ENCODE peak calls at places on chromosomes 13 and 19, in eight cellular contexts. One of them, this sample, is unnamed.

GRCh38 chr13:98173431-98173921 is 3.6 kb downstream of the RNF113B start:
- DNase-seq in heart right ventricle: no peak
- DNase-seq in cardiac muscle cell: no peak
- DNase-seq in coronary artery: no peak
- DNase-seq in psoas muscle: no peak
- DNase-seq in AG10803: peak; percentile 100
- DNase-seq in epithelial cell of esophagus: peak; percentile 52
- DNase-seq in dorsolateral prefrontal cortex: no peak
- DNase-seq in this sample: peak; percentile 90

GRCh38 chr13:101217086-101217485 is 199.2 kb downstream of the NALCN start:
- DNase-seq in heart right ventricle: no peak
- DNase-seq in cardiac muscle cell: no peak
- DNase-seq in coronary artery: no peak
- DNase-seq in psoas muscle: no peak
- DNase-seq in AG10803: no peak
- DNase-seq in epithelial cell of esophagus: no peak
- DNase-seq in dorsolateral prefrontal cortex: no peak
- DNase-seq in this sample: no peak

GRCh38 chr13:32904271-32904670 is 112.0 kb upstream of the KL start:
- DNase-seq in heart right ventricle: no peak
- DNase-seq in cardiac muscle cell: no peak
- DNase-seq in coronary artery: no peak
- DNase-seq in psoas muscle: no peak
- DNase-seq in AG10803: no peak
- DNase-seq in epithelial cell of esophagus: no peak
- DNase-seq in dorsolateral prefrontal cortex: no peak
- DNase-seq in this sample: peak; percentile 47

GRCh38 chr13:112179421-112179820 is 112.5 kb downstream of the SOX1 start:
- DNase-seq in heart right ventricle: no peak
- DNase-seq in cardiac muscle cell: no peak
- DNase-seq in coronary artery: no peak
- DNase-seq in psoas muscle: no peak
- DNase-seq in AG10803: no peak
- DNase-seq in epithelial cell of esophagus: no peak
- DNase-seq in dorsolateral prefrontal cortex: no peak
- DNase-seq in this sample: no peak

GRCh38 chr19:45781282-45782161 is 768 bp downstream of the DMPK start:
- DNase-seq in heart right ventricle: peak; percentile 44
- DNase-seq in cardiac muscle cell: no peak
- DNase-seq in coronary artery: no peak
- DNase-seq in psoas muscle: peak; percentile 94
- DNase-seq in AG10803: no peak
- DNase-seq in epithelial cell of esophagus: peak; percentile 73
- DNase-seq in dorsolateral prefrontal cortex: no peak
- DNase-seq in this sample: no peak

GRCh38 chr19:34963531-34964406 is at the start of gene ZNF792:
- DNase-seq in heart right ventricle: peak; percentile 76
- DNase-seq in cardiac muscle cell: peak; percentile 88
- DNase-seq in coronary artery: no peak
- DNase-seq in psoas muscle: peak; percentile 82
- DNase-seq in AG10803: peak; percentile 26
- DNase-seq in epithelial cell of esophagus: peak; percentile 33
- DNase-seq in dorsolateral prefrontal cortex: peak; percentile 72
- DNase-seq in this sample: peak; percentile 25

GRCh38 chr19:40416918-40417713 is 3.9 kb upstream of the PRX start:
- DNase-seq in heart right ventricle: peak; percentile 60
- DNase-seq in cardiac muscle cell: no peak
- DNase-seq in coronary artery: no peak
- DNase-seq in psoas muscle: peak; percentile 80
- DNase-seq in AG10803: peak; percentile 33
- DNase-seq in epithelial cell of esophagus: peak; percentile 36
- DNase-seq in dorsolateral prefrontal cortex: no peak
- DNase-seq in this sample: no peak

GRCh38 chr19:5144545-5145179 is 175.7 kb downstream of the KDM4B start:
- DNase-seq in heart right ventricle: no peak
- DNase-seq in cardiac muscle cell: no peak
- DNase-seq in coronary artery: no peak
- DNase-seq in psoas muscle: peak; percentile 19
- DNase-seq in AG10803: no peak
- DNase-seq in epithelial cell of esophagus: no peak
- DNase-seq in dorsolateral prefrontal cortex: peak; percentile 26
- DNase-seq in this sample: no peak

GRCh38 chr19:55641376-55642152 is 762 bp downstream of the ZNF580 start:
- DNase-seq in heart right ventricle: no peak
- DNase-seq in cardiac muscle cell: peak; percentile 62
- DNase-seq in coronary artery: peak; percentile 72
- DNase-seq in psoas muscle: no peak
- DNase-seq in AG10803: no peak
- DNase-seq in epithelial cell of esophagus: peak; percentile 26
- DNase-seq in dorsolateral prefrontal cortex: no peak
- DNase-seq in this sample: peak; percentile 39

GRCh38 chr13:28794370-28794769 is 25.8 kb upstream of the MTUS2 start:
- DNase-seq in heart right ventricle: no peak
- DNase-seq in cardiac muscle cell: no peak
- DNase-seq in coronary artery: no peak
- DNase-seq in psoas muscle: no peak
- DNase-seq in AG10803: no peak
- DNase-seq in epithelial cell of esophagus: no peak
- DNase-seq in dorsolateral prefrontal cortex: no peak
- DNase-seq in this sample: no peak

GRCh38 chr13:41107584-41108014 is 25.0 kb downstream of the KBTBD6 start:
- DNase-seq in heart right ventricle: no peak
- DNase-seq in cardiac muscle cell: no peak
- DNase-seq in coronary artery: no peak
- DNase-seq in psoas muscle: no peak
- DNase-seq in AG10803: no peak
- DNase-seq in epithelial cell of esophagus: no peak
- DNase-seq in dorsolateral prefrontal cortex: no peak
- DNase-seq in this sample: no peak

GRCh38 chr19:17762505-17763229 is 11.4 kb downstream of the FCHO1 start:
- DNase-seq in heart right ventricle: no peak
- DNase-seq in cardiac muscle cell: peak; percentile 60
- DNase-seq in coronary artery: no peak
- DNase-seq in psoas muscle: no peak
- DNase-seq in AG10803: peak; percentile 35
- DNase-seq in epithelial cell of esophagus: peak; percentile 69
- DNase-seq in dorsolateral prefrontal cortex: no peak
- DNase-seq in this sample: peak; percentile 29

GRCh38 chr19:57633832-57634131 is 814 bp downstream of the ZNF211 start:
- DNase-seq in heart right ventricle: no peak
- DNase-seq in cardiac muscle cell: no peak
- DNase-seq in coronary artery: no peak
- DNase-seq in psoas muscle: no peak
- DNase-seq in AG10803: no peak
- DNase-seq in epithelial cell of esophagus: no peak
- DNase-seq in dorsolateral prefrontal cortex: no peak
- DNase-seq in this sample: no peak

GRCh38 chr13:33799950-33800592 is 17.9 kb upstream of the RFC3 start:
- DNase-seq in heart right ventricle: no peak
- DNase-seq in cardiac muscle cell: peak; percentile 25
- DNase-seq in coronary artery: no peak
- DNase-seq in psoas muscle: no peak
- DNase-seq in AG10803: peak; percentile 53
- DNase-seq in epithelial cell of esophagus: peak; percentile 51
- DNase-seq in dorsolateral prefrontal cortex: no peak
- DNase-seq in this sample: peak; percentile 71

GRCh38 chr19:46903458-46903857 is 42.7 kb downstream of the ARHGAP35 start:
- DNase-seq in heart right ventricle: no peak
- DNase-seq in cardiac muscle cell: no peak
- DNase-seq in coronary artery: no peak
- DNase-seq in psoas muscle: no peak
- DNase-seq in AG10803: no peak
- DNase-seq in epithelial cell of esophagus: no peak
- DNase-seq in dorsolateral prefrontal cortex: no peak
- DNase-seq in this sample: peak; percentile 33

GRCh38 chr13:98521461-98521860 is 55.4 kb downstream of the STK24 start:
- DNase-seq in heart right ventricle: no peak
- DNase-seq in cardiac muscle cell: no peak
- DNase-seq in coronary artery: no peak
- DNase-seq in psoas muscle: no peak
- DNase-seq in AG10803: no peak
- DNase-seq in epithelial cell of esophagus: no peak
- DNase-seq in dorsolateral prefrontal cortex: no peak
- DNase-seq in this sample: no peak

GRCh38 chr19:42121666-42122069 is 10.6 kb downstream of the POU2F2 start:
- DNase-seq in heart right ventricle: peak; percentile 39
- DNase-seq in cardiac muscle cell: no peak
- DNase-seq in coronary artery: no peak
- DNase-seq in psoas muscle: peak; percentile 61
- DNase-seq in AG10803: peak; percentile 84
- DNase-seq in epithelial cell of esophagus: peak; percentile 89
- DNase-seq in dorsolateral prefrontal cortex: peak; percentile 61
- DNase-seq in this sample: peak; percentile 72

GRCh38 chr19:17562097-17562496 is 6.6 kb downstream of the COLGALT1 start:
- DNase-seq in heart right ventricle: no peak
- DNase-seq in cardiac muscle cell: no peak
- DNase-seq in coronary artery: no peak
- DNase-seq in psoas muscle: no peak
- DNase-seq in AG10803: no peak
- DNase-seq in epithelial cell of esophagus: no peak
- DNase-seq in dorsolateral prefrontal cortex: no peak
- DNase-seq in this sample: no peak

GRCh38 chr13:42947925-42948324 is 44.1 kb downstream of the EPSTI1 start:
- DNase-seq in heart right ventricle: no peak
- DNase-seq in cardiac muscle cell: no peak
- DNase-seq in coronary artery: no peak
- DNase-seq in psoas muscle: no peak
- DNase-seq in AG10803: no peak
- DNase-seq in epithelial cell of esophagus: no peak
- DNase-seq in dorsolateral prefrontal cortex: no peak
- DNase-seq in this sample: no peak

GRCh38 chr13:21405309-21405708 is 53.8 kb downstream of the ZDHHC20 start:
- DNase-seq in heart right ventricle: no peak
- DNase-seq in cardiac muscle cell: no peak
- DNase-seq in coronary artery: no peak
- DNase-seq in psoas muscle: no peak
- DNase-seq in AG10803: no peak
- DNase-seq in epithelial cell of esophagus: peak; percentile 75
- DNase-seq in dorsolateral prefrontal cortex: no peak
- DNase-seq in this sample: no peak

GRCh38 chr13:21395953-21396352 is 63.1 kb downstream of the ZDHHC20 start:
- DNase-seq in heart right ventricle: no peak
- DNase-seq in cardiac muscle cell: no peak
- DNase-seq in coronary artery: no peak
- DNase-seq in psoas muscle: no peak
- DNase-seq in AG10803: no peak
- DNase-seq in epithelial cell of esophagus: no peak
- DNase-seq in dorsolateral prefrontal cortex: no peak
- DNase-seq in this sample: no peak

GRCh38 chr13:21402586-21403307 is 56.4 kb downstream of the ZDHHC20 start:
- DNase-seq in heart right ventricle: no peak
- DNase-seq in cardiac muscle cell: no peak
- DNase-seq in coronary artery: no peak
- DNase-seq in psoas muscle: no peak
- DNase-seq in AG10803: peak; percentile 21
- DNase-seq in epithelial cell of esophagus: peak; percentile 66
- DNase-seq in dorsolateral prefrontal cortex: no peak
- DNase-seq in this sample: peak; percentile 41

GRCh38 chr13:21399741-21400140 is 59.4 kb downstream of the ZDHHC20 start:
- DNase-seq in heart right ventricle: no peak
- DNase-seq in cardiac muscle cell: no peak
- DNase-seq in coronary artery: no peak
- DNase-seq in psoas muscle: no peak
- DNase-seq in AG10803: no peak
- DNase-seq in epithelial cell of esophagus: no peak
- DNase-seq in dorsolateral prefrontal cortex: no peak
- DNase-seq in this sample: peak; percentile 15
- H3K4me3 ChIP-seq in heart right ventricle: no peak overlapping the region
- H3K4me3 ChIP-seq in cardiac muscle cell: no peak overlapping the region
- H3K4me3 ChIP-seq in coronary artery: no peak overlapping the region
- H3K4me3 ChIP-seq in psoas muscle: no peak overlapping the region
- H3K4me3 ChIP-seq in AG10803: no peak overlapping the region
- H3K4me3 ChIP-seq in epithelial cell of esophagus: no peak overlapping the region
- H3K4me3 ChIP-seq in dorsolateral prefrontal cortex: no peak overlapping the region
- H3K4me3 ChIP-seq in this sample: no peak overlapping the region

GRCh38 chr13:100108913-100109507 is 20.1 kb downstream of the PCCA start:
- DNase-seq in heart right ventricle: no peak
- DNase-seq in cardiac muscle cell: no peak
- DNase-seq in coronary artery: no peak
- DNase-seq in psoas muscle: no peak
- DNase-seq in AG10803: peak; percentile 7
- DNase-seq in epithelial cell of esophagus: peak; percentile 33
- DNase-seq in dorsolateral prefrontal cortex: no peak
- DNase-seq in this sample: peak; percentile 17
- TF ChIP-seq CTCF in heart right ventricle: no peak
- TF ChIP-seq CTCF in cardiac muscle cell: no peak
- TF ChIP-seq CTCF in coronary artery: no peak
- TF ChIP-seq CTCF in psoas muscle: no peak
- TF ChIP-seq CTCF in AG10803: no peak
- TF ChIP-seq CTCF in epithelial cell of esophagus: no peak
- TF ChIP-seq CTCF in dorsolateral prefrontal cortex: no peak
- TF ChIP-seq CTCF in this sample: no peak

GRCh38 chr19:2061936-2062729 is 11.1 kb upstream of the MKNK2 start:
- DNase-seq in heart right ventricle: no peak
- DNase-seq in cardiac muscle cell: no peak
- DNase-seq in coronary artery: peak; percentile 64
- DNase-seq in psoas muscle: peak; percentile 76
- DNase-seq in AG10803: no peak
- DNase-seq in epithelial cell of esophagus: no peak
- DNase-seq in dorsolateral prefrontal cortex: no peak
- DNase-seq in this sample: peak; percentile 33
- H3K4me3 ChIP-seq in heart right ventricle: peak overlapping the region; percentile 92
- H3K4me3 ChIP-seq in cardiac muscle cell: peak overlapping the region; percentile 31
- H3K4me3 ChIP-seq in coronary artery: peak overlapping the region; percentile 74
- H3K4me3 ChIP-seq in psoas muscle: peak overlapping the region; percentile 79
- H3K4me3 ChIP-seq in AG10803: peak overlapping the region; percentile 71
- H3K4me3 ChIP-seq in epithelial cell of esophagus: peak overlapping the region; percentile 61
- H3K4me3 ChIP-seq in dorsolateral prefrontal cortex: peak overlapping the region; percentile 72
- H3K4me3 ChIP-seq in this sample: peak overlapping the region; percentile 73

DNA sequence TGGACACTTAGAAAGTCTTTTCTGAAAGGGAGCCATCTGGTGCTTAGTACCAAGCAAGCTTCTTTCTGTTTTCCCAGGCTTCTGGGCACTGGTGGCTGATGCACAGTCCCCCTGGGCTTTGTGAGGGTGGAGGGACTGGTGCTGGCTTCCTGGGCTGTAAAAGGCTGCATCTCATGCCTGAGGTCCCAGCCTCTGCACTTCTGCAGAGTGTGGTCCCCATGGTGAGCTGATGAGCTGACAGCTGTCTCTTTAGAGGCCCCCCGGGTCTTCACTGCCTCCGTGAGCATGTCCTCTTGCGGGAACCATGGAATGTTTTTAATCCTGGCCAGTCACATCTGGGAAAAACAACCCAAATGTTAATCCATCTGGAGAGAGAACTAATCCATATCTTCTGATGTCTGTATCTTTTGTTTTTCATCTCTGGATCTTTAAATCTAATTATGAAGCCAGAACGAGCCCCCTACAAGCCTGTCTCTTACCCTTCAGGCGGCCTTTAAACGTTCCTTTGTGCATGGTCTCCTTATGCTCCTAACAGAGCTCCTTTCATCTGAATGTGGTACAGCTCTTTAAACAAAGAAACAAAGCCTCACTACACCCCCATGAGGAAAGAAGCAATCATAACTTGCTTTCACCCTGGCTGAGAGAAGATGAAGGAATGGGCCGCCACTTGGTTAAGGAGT is 40.4 kb downstream of the OLFM4 start:
- DNase-seq in heart right ventricle: no peak
- DNase-seq in cardiac muscle cell: no peak
- DNase-seq in coronary artery: no peak
- DNase-seq in psoas muscle: no peak
- DNase-seq in AG10803: no peak
- DNase-seq in epithelial cell of esophagus: no peak
- DNase-seq in dorsolateral prefrontal cortex: no peak
- DNase-seq in this sample: no peak
- TF ChIP-seq CTCF in heart right ventricle: no peak
- TF ChIP-seq CTCF in cardiac muscle cell: no peak
- TF ChIP-seq CTCF in coronary artery: no peak
- TF ChIP-seq CTCF in psoas muscle: no peak
- TF ChIP-seq CTCF in AG10803: no peak
- TF ChIP-seq CTCF in epithelial cell of esophagus: no peak
- TF ChIP-seq CTCF in dorsolateral prefrontal cortex: peak; percentile 41
- TF ChIP-seq CTCF in this sample: no peak

GRCh38 chr13:114065141-114065925 is 67.1 kb downstream of the RASA3 start:
- DNase-seq in heart right ventricle: peak; percentile 82
- DNase-seq in cardiac muscle cell: peak; percentile 48
- DNase-seq in coronary artery: peak; percentile 95
- DNase-seq in psoas muscle: peak; percentile 93
- DNase-seq in AG10803: peak; percentile 98
- DNase-seq in epithelial cell of esophagus: peak; percentile 96
- DNase-seq in dorsolateral prefrontal cortex: peak; percentile 92
- DNase-seq in this sample: peak; percentile 98
- H3K4me3 ChIP-seq in heart right ventricle: peak overlapping the region; percentile 48
- H3K4me3 ChIP-seq in cardiac muscle cell: no peak overlapping the region
- H3K4me3 ChIP-seq in coronary artery: peak overlapping the region; percentile 71
- H3K4me3 ChIP-seq in psoas muscle: peak overlapping the region; percentile 66
- H3K4me3 ChIP-seq in AG10803: peak overlapping the region; percentile 61
- H3K4me3 ChIP-seq in epithelial cell of esophagus: peak overlapping the region; percentile 24
- H3K4me3 ChIP-seq in dorsolateral prefrontal cortex: peak overlapping the region; percentile 58
- H3K4me3 ChIP-seq in this sample: peak overlapping the region; percentile 64